ENCODE peak calls at places on chromosome 5, in four cellular contexts. P is HuH-7.5, S is cardiac fibroblast, J is NCI-H1417. W is an unnamed sample.
A peak's percentile ranks its signal among the peaks of the same experiment; 100 is the strongest.

GRCh38 chr5:149452007-149452664 is 73.0 kb upstream of the IL17B start:
- DNase-seq in J (no peak), P (peak; percentile 38), S (peak; percentile 78), W (no peak)

GRCh38 chr5:152686931-152687330 is 281.9 kb upstream of the NMUR2 start:
- DNase-seq in S (no peak), J (no peak), P (no peak), W (no peak)

GRCh38 chr5:133753856-133754255 is 141.5 kb upstream of the FSTL4 start:
- DNase-seq in J (no peak), S (peak; percentile 7), P (no peak), W (no peak)

GRCh38 chr5:147234098-147234824 is 565 bp upstream of the STK32A start:
- DNase-seq in P (no peak), S (no peak), J (no peak), W (no peak)

GRCh38 chr5:96733771-96734498 is 71.8 kb downstream of the CAST start:
- DNase-seq in J (no peak), S (peak; percentile 23), P (no peak), W (no peak)

GRCh38 chr5:134420326-134420725 is 8.6 kb upstream of the CDKN2AIPNL start:
- DNase-seq in P (no peak), S (peak; percentile 61), J (no peak), W (no peak)

GRCh38 chr5:558326-558725 is 34.1 kb upstream of the SLC9A3 start:
- DNase-seq in S (no peak), P (no peak), J (no peak), W (no peak)

GRCh38 chr5:111603446-111603827 is 91.1 kb upstream of the STARD4 start:
- DNase-seq in P (no peak), S (no peak), J (no peak), W (no peak)

GRCh38 chr5:155290937-155291336 is 277.4 kb downstream of the KIF4B start:
- DNase-seq in P (no peak), J (no peak), S (no peak), W (no peak)

GRCh38 chr5:72042097-72042496 is 65.2 kb upstream of the MAP1B start:
- DNase-seq in P (no peak), S (no peak), J (no peak), W (no peak)

GRCh38 chr5:15131909-15132308 is 260.3 kb upstream of the ANKH start:
- DNase-seq in S (no peak), P (no peak), J (no peak), W (no peak)

GRCh38 chr5:143205386-143205785 is 198.1 kb downstream of the NR3C1 start:
- DNase-seq in P (no peak), S (peak; percentile 96), J (no peak), W (no peak)

GRCh38 chr5:51468196-51468595 is 84.9 kb downstream of the ISL1 start:
- DNase-seq in J (no peak), S (peak; percentile 2), P (no peak), W (no peak)

GRCh38 chr5:59081693-59082092 is 498.8 kb downstream of the RAB3C start:
- DNase-seq in S (no peak), J (no peak), P (no peak), W (no peak)

GRCh38 chr5:169344629-169345028 is 43.7 kb upstream of the SLIT3 start:
- DNase-seq in P (no peak), S (no peak), J (no peak), W (no peak)

GRCh38 chr5:96661101-96661840 is 905 bp upstream of the CAST start:
- DNase-seq in S (peak; percentile 63), J (peak; percentile 31), P (peak; percentile 23), W (no peak)

GRCh38 chr5:93433422-93433821 is 147.6 kb downstream of the NR2F1-AS1 start:
- DNase-seq in J (no peak), S (peak; percentile 97), P (no peak), W (no peak)

GRCh38 chr5:57082441-57083067 is 91.3 kb upstream of the GPBP1 start:
- DNase-seq in J (no peak), S (peak; percentile 35), P (peak; percentile 18), W (no peak)

GRCh38 chr5:115170128-115170923 is 618 bp upstream of the TRIM36 start:
- DNase-seq in S (no peak), P (no peak), J (peak; percentile 57), W (peak; percentile 71)

GRCh38 chr5:146789712-146790660 is 88.6 kb downstream of the PPP2R2B start:
- DNase-seq in P (no peak), S (no peak), J (no peak), W (no peak)

GRCh38 chr5:6755519-6755918 is 42.3 kb downstream of the TENT4A start:
- DNase-seq in J (no peak), S (no peak), P (no peak), W (no peak)

GRCh38 chr5:180090769-180091546 is 19.4 kb upstream of the RNF130 start:
- DNase-seq in S (peak; percentile 33), P (peak; percentile 49), J (peak; percentile 24), W (peak; percentile 3)

GRCh38 chr5:172583931-172584511 is 57.0 kb upstream of the NEURL1B start:
- DNase-seq in S (no peak), J (no peak), P (no peak), W (no peak)

GRCh38 chr5:168085321-168086040 is 206.0 kb upstream of the WWC1 start:
- DNase-seq in S (peak; percentile 3), J (no peak), P (no peak), W (no peak)

GRCh38 chr5:142959683-142960308 is 189.6 kb downstream of the ARHGAP26 start:
- DNase-seq in S (no peak), P (no peak), J (no peak), W (no peak)

GRCh38 chr5:2014058-2014610 is 131.4 kb upstream of the IRX4 start:
- DNase-seq in J (no peak), S (no peak), P (no peak), W (no peak)

GRCh38 chr5:136427421-136427820 is 62.1 kb upstream of the TRPC7 start:
- DNase-seq in P (no peak), J (no peak), S (no peak), W (no peak)

GRCh38 chr5:66642538-66642937 is 46.3 kb downstream of the MAST4 start:
- DNase-seq in S (no peak), J (no peak), P (no peak), W (peak; percentile 53)

GRCh38 chr5:10557747-10558295 is 6.0 kb upstream of the ANKRD33B start:
- DNase-seq in S (no peak), J (no peak), P (no peak), W (no peak)

GRCh38 chr5:69167488-69167845 is 517 bp downstream of the CCNB1 start:
- DNase-seq in J (no peak), S (peak; percentile 33), P (no peak), W (no peak)

GRCh38 chr5:78751872-78752271 is 103.3 kb upstream of the LHFPL2 start:
- DNase-seq in J (no peak), P (no peak), S (peak; percentile 70), W (no peak)

GRCh38 chr5:71938886-71939285 is 168.4 kb upstream of the MAP1B start:
- DNase-seq in J (peak; percentile 77), P (no peak), S (no peak), W (peak; percentile 19)

GRCh38 chr5:55578771-55579170 is 44.0 kb upstream of the PLPP1 start:
- DNase-seq in P (no peak), J (no peak), S (peak; percentile 44), W (no peak)

GRCh38 chr5:162248107-162248713 is 180.6 kb downstream of the GABRG2 start:
- DNase-seq in S (no peak), P (no peak), J (no peak), W (no peak)

GRCh38 chr5:178309271-178310008 is 76.8 kb upstream of the PHYKPL start:
- DNase-seq in P (no peak), S (no peak), J (no peak), W (no peak)

GRCh38 chr5:157827429-157827828 is 31.5 kb downstream of the CLINT1 start:
- DNase-seq in J (no peak), S (peak; percentile 62), P (no peak), W (no peak)